ENCODE peak calls at places on chromosomes 4 and X, in seven cellular contexts. L is mesenchymal stem cell; B is Caco-2; X is CD4-positive, alpha-beta memory T cell; W is hepatocyte; Q is sigmoid colon; R is endodermal cell. S is an unnamed sample. For H3K36me3 and H3K9me3, the result is how much of the 10 kb centered on the place peaks cover.

GRCh38 chr4:139301143-139301820 is at the start of gene NAA15:
- DNase-seq in L (peak), B (peak), X (peak), W (peak), Q (peak), R (peak), S (peak)

GRCh38 chr4:4334798-4335520 is 44.9 kb downstream of the ZBTB49 start:
- DNase-seq in L (peak), B (peak), X (peak), W (peak), Q (peak), R (peak), S (peak)

GRCh38 chr4:99024481-99025275 is 29.2 kb downstream of the METAP1 start:
- DNase-seq in L (no peak), B (no peak), X (no peak), W (no peak), Q (no peak), R (no peak), S (no peak)

GRCh38 chr4:27684501-27685077 is 823.9 kb downstream of the STIM2 start:
- DNase-seq in L (peak), B (peak), X (no peak), W (peak), Q (peak), R (peak), S (no peak)

GRCh38 chr4:156242390-156242789 is 288.7 kb upstream of the CTSO start:
- DNase-seq in L (no peak), B (no peak), X (no peak), W (no peak), Q (no peak), R (no peak), S (no peak)

GRCh38 chr4:88584471-88584900 is 7.8 kb upstream of the HERC3 start:
- DNase-seq in L (no peak), B (no peak), X (no peak), W (no peak), Q (no peak), R (no peak), S (no peak)

GRCh38 chr4:152045781-152046571 is 285.2 kb upstream of the GATB start:
- DNase-seq in L (peak), B (peak), X (no peak), W (peak), Q (no peak), R (peak), S (no peak)

GRCh38 chr4:76435689-76436176 is 704 bp downstream of the SHROOM3 start:
- DNase-seq in L (no peak), B (no peak), X (no peak), W (no peak), Q (no peak), R (no peak), S (no peak)

GRCh38 chrX:134715930-134716619 is 57.8 kb upstream of the PLAC1 start:
- DNase-seq in L (no peak), B (no peak), X (no peak), W (no peak), Q (no peak), R (peak), S (no peak)

GRCh38 chr4:112515278-112516075 is 503 bp downstream of the NEUROG2 start:
- DNase-seq in L (peak), B (no peak), X (no peak), W (peak), Q (no peak), R (peak), S (peak)

GRCh38 chrX:51148848-51149247 is 183.8 kb upstream of the NUDT10 start:
- DNase-seq in L (no peak), B (peak), X (no peak), W (peak), Q (no peak), R (peak), S (no peak)

GRCh38 chrX:105765691-105766090 is 56.6 kb upstream of the NRK start:
- DNase-seq in L (peak), B (no peak), X (no peak), W (peak), Q (no peak), R (no peak), S (no peak)

GRCh38 chrX:135315864-135316263 is 6.6 kb downstream of the ETDC start:
- DNase-seq in L (no peak), B (no peak), X (no peak), W (no peak), Q (no peak), R (no peak), S (no peak)

GRCh38 chrX:71143508-71143907 is 1.1 kb upstream of the NLGN3 start:
- DNase-seq in L (no peak), B (no peak), X (no peak), W (no peak), Q (peak), R (no peak), S (no peak)

GRCh38 chr4:176286728-176287127 is 17.7 kb upstream of the ASB5 start:
- DNase-seq in L (no peak), B (no peak), X (no peak), W (no peak), Q (no peak), R (no peak), S (no peak)

DNA sequence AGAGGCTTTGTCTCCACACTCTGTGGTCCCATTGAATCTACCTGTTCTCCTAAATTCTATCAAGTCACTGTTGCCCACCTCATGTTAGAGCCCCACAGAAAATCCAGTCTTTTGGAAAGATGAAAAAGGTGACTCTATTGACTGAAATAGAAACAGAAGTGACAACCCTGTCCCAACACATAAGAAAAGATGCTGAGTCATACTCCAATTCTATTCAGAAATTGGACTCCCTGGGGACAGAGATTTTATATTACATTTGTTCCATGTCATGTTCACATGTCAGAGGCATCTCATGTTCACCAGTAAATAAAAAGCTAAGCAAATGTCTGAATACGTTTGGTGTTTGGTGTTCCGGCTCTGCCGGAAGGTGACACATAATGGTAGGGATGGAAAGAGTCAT is 2.9 kb upstream of the GRPR start:
- DNase-seq in L (no peak), B (no peak), X (no peak), W (no peak), Q (no peak), R (no peak), S (no peak)
- H3K4me3 ChIP-seq in L (no peak), B (no peak), X (no peak), W (no peak), Q (no peak), R (no peak), S (no peak)

GRCh38 chrX:358651-359143 is 28.0 kb downstream of the PPP2R3B start:
- DNase-seq in L (no peak), B (no peak), X (no peak), W (no peak), Q (no peak), R (no peak), S (no peak)
- H3K36me3 ChIP-seq in L (under half), B (under half), X (under half), W (under half), Q (under half), R (under half), S (under half)

DNA sequence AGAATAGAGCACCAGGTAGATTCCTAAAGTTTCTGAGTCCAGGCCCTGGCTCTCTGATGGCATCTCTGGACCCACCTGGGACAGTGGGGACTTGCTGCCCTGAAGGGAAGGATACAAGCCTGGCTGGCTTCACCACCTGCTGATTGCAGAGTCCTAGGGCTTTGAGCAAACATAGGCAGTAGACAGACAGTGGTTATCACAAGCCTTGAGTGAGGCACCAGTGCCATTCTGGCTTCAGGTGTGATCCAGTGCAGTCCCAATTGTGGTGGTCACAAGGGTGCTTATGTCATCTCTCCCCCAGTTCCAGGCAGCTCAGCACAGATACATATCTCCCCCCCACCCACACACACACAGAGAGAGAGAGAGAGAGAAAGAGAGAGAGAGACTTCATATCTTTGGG is 6.6 kb upstream of the PRRG3 start:
- DNase-seq in L (no peak), B (no peak), X (no peak), W (no peak), Q (no peak), R (no peak), S (no peak)
- H3K9me3 ChIP-seq in L (under half), B (under half), X (under half), W (under half), Q (under half), R (under half), S (under half)

GRCh38 chr4:107823870-107824366 is 814 bp upstream of the SGMS2 start:
- DNase-seq in L (no peak), B (no peak), X (no peak), W (no peak), Q (no peak), R (no peak), S (no peak)
- H3K4me3 ChIP-seq in L (peak), B (peak), X (no peak), W (peak), Q (peak), R (peak), S (no peak)

GRCh38 chrX:68930576-68931317 is 101.9 kb downstream of the EFNB1 start:
- DNase-seq in L (no peak), B (peak), X (no peak), W (no peak), Q (no peak), R (no peak), S (no peak)
- H3K36me3 ChIP-seq in L (under half), B (under half), X (under half), W (under half), Q (under half), R (under half), S (under half)

GRCh38 chr4:5908836-5909235 is 15.9 kb upstream of the CRMP1 start:
- DNase-seq in L (no peak), B (no peak), X (no peak), W (no peak), Q (no peak), R (no peak), S (no peak)
- H3K9me3 ChIP-seq in L (under half), B (under half), X (under half), W (under half), Q (under half), R (under half), S (under half)

S was measured in naive thymus-derived CD4-positive, alpha-beta T cell.